ENCODE peak calls at places on chromosomes 12 and 14, in five cellular contexts. One of them, this sample, is unnamed.
A peak's percentile ranks its signal among the peaks of the same experiment; 100 is the strongest.

GRCh38 chr14:24317141-24317927 is 6.0 kb downstream of the LTB4R start:
- DNase-seq in MM.1S: no peak
- DNase-seq in neural progenitor cell: no peak
- DNase-seq in fibroblast of lung: peak; percentile 23
- DNase-seq in mammary epithelial cell: peak; percentile 68
- DNase-seq in this sample: no peak

GRCh38 chr12:20501958-20502357 is 133.6 kb downstream of the PDE3A start:
- DNase-seq in mammary epithelial cell: no peak
- DNase-seq in MM.1S: no peak
- DNase-seq in fibroblast of lung: no peak
- DNase-seq in neural progenitor cell: no peak
- DNase-seq in this sample: no peak

GRCh38 chr12:94405378-94406116 is 54.1 kb downstream of the CEP83 start:
- DNase-seq in neural progenitor cell: no peak
- DNase-seq in mammary epithelial cell: no peak
- DNase-seq in MM.1S: peak; percentile 51
- DNase-seq in fibroblast of lung: no peak
- DNase-seq in this sample: no peak

GRCh38 chr12:6178981-6179761 is 21.0 kb upstream of the CD9 start:
- DNase-seq in MM.1S: no peak
- DNase-seq in mammary epithelial cell: no peak
- DNase-seq in neural progenitor cell: peak; percentile 76
- DNase-seq in fibroblast of lung: peak; percentile 85
- DNase-seq in this sample: no peak

GRCh38 chr12:88391556-88391955 is 188.7 kb downstream of the KITLG start:
- DNase-seq in fibroblast of lung: peak; percentile 89
- DNase-seq in MM.1S: peak; percentile 59
- DNase-seq in neural progenitor cell: no peak
- DNase-seq in mammary epithelial cell: peak; percentile 87
- DNase-seq in this sample: no peak

GRCh38 chr12:71216725-71217579 is 59.2 kb upstream of the TSPAN8 start:
- DNase-seq in MM.1S: peak; percentile 54
- DNase-seq in mammary epithelial cell: peak; percentile 42
- DNase-seq in fibroblast of lung: peak; percentile 10
- DNase-seq in neural progenitor cell: peak; percentile 35
- DNase-seq in this sample: no peak

GRCh38 chr14:76987956-76988520 is 40.5 kb downstream of the IRF2BPL start:
- DNase-seq in fibroblast of lung: no peak
- DNase-seq in MM.1S: no peak
- DNase-seq in mammary epithelial cell: no peak
- DNase-seq in neural progenitor cell: no peak
- DNase-seq in this sample: no peak

GRCh38 chr12:94329366-94329765 is 130.3 kb downstream of the CEP83 start:
- DNase-seq in MM.1S: no peak
- DNase-seq in fibroblast of lung: no peak
- DNase-seq in neural progenitor cell: no peak
- DNase-seq in mammary epithelial cell: no peak
- DNase-seq in this sample: no peak

GRCh38 chr12:128365831-128366231 is 98.9 kb downstream of the TMEM132C start:
- DNase-seq in fibroblast of lung: no peak
- DNase-seq in mammary epithelial cell: no peak
- DNase-seq in MM.1S: no peak
- DNase-seq in neural progenitor cell: peak; percentile 60
- DNase-seq in this sample: no peak

GRCh38 chr12:24268663-24269186 is 319.3 kb upstream of the SOX5 start:
- DNase-seq in neural progenitor cell: no peak
- DNase-seq in MM.1S: no peak
- DNase-seq in mammary epithelial cell: no peak
- DNase-seq in fibroblast of lung: no peak
- DNase-seq in this sample: no peak
- H3K9ac ChIP-seq in neural progenitor cell: no peak overlapping the region
- H3K9ac ChIP-seq in MM.1S: no peak overlapping the region
- H3K9ac ChIP-seq in mammary epithelial cell: no peak overlapping the region
- H3K9ac ChIP-seq in fibroblast of lung: no peak overlapping the region
- H3K9ac ChIP-seq in this sample: no peak overlapping the region

GRCh38 chr12:108647936-108648287 is 14.2 kb upstream of the SELPLG start:
- DNase-seq in MM.1S: no peak
- DNase-seq in fibroblast of lung: no peak
- DNase-seq in neural progenitor cell: no peak
- DNase-seq in mammary epithelial cell: no peak
- DNase-seq in this sample: no peak
- H3K36me3 ChIP-seq in MM.1S: peaks cover 9% of the 10 kb centered on the region
- H3K36me3 ChIP-seq in fibroblast of lung: peaks cover 30% of the 10 kb centered on the region
- H3K36me3 ChIP-seq in neural progenitor cell: peaks cover 9% of the 10 kb centered on the region
- H3K36me3 ChIP-seq in mammary epithelial cell: peaks cover 49% of the 10 kb centered on the region
- H3K36me3 ChIP-seq in this sample: peaks cover 87% of the 10 kb centered on the region

GRCh38 chr12:121576851-121577391 is 3.9 kb downstream of the KDM2B start:
- DNase-seq in neural progenitor cell: peak; percentile 95
- DNase-seq in fibroblast of lung: peak; percentile 90
- DNase-seq in mammary epithelial cell: peak; percentile 11
- DNase-seq in MM.1S: no peak
- DNase-seq in this sample: no peak

GRCh38 chr12:121579190-121579791 is 1.5 kb downstream of the KDM2B start:
- DNase-seq in fibroblast of lung: no peak
- DNase-seq in mammary epithelial cell: no peak
- DNase-seq in neural progenitor cell: peak; percentile 65
- DNase-seq in MM.1S: no peak
- DNase-seq in this sample: peak; percentile 70

GRCh38 chr12:121579981-121580868 is 598 bp downstream of the KDM2B start:
- DNase-seq in fibroblast of lung: peak; percentile 57
- DNase-seq in neural progenitor cell: peak; percentile 92
- DNase-seq in mammary epithelial cell: peak; percentile 33
- DNase-seq in MM.1S: peak; percentile 45
- DNase-seq in this sample: peak; percentile 84

GRCh38 chr12:121577443-121578180 is 3.2 kb downstream of the KDM2B start:
- DNase-seq in fibroblast of lung: no peak
- DNase-seq in mammary epithelial cell: no peak
- DNase-seq in MM.1S: no peak
- DNase-seq in neural progenitor cell: peak; percentile 69
- DNase-seq in this sample: no peak

DNA sequence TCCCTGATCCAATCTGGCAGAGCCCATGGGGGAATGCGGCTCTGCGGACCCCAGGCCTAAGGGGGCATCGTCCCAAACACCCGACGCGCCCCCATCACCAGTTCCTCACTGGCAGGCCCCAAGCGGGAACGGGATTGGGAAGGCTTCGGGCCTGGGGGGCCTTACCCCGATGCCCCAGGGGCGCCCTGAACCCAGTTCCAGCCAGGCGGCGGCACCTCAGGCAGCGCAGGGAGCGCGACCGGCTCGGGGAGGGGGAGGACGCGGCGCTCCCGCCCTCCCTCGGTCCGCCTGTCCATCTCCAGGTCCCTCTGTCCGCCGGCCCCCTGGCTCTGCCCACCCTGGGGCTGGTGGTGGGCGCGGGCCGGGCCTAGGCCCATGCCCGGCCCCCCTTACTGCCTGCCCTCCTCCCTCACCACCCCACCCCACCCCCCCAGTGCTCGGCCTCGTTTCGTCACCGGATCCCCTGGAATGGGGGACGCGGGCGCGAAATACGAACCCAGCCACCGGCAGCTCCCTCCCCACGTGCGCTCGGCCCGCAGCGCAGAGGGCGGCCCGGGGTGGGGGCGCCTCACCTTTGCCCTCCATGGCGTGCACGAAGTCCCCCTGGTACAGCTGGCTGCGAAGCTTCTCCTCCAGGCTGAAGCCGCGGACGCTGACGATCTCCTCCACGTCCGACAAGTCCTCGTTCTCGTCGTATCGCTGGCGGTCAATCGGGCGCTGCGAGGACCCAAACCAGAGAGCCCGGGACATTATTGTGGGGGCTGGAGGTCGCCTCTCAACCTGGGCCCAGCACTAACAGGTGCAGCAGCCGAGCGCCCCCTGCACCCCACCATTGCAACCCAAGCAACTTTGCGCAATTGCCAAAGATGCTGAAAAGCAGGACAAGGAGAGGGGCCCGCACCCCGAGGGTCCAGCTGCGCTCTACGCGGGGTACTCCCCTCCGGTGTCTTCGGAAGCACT is 2.3 kb downstream of the KDM2B start:
- DNase-seq in fibroblast of lung: no peak
- DNase-seq in MM.1S: no peak
- DNase-seq in mammary epithelial cell: no peak
- DNase-seq in neural progenitor cell: peak; percentile 68
- DNase-seq in this sample: no peak
- TF ChIP-seq CTCF in fibroblast of lung: no peak
- TF ChIP-seq CTCF in MM.1S: no peak
- TF ChIP-seq CTCF in mammary epithelial cell: no peak
- TF ChIP-seq CTCF in neural progenitor cell: no peak
- TF ChIP-seq CTCF in this sample: no peak

DNA sequence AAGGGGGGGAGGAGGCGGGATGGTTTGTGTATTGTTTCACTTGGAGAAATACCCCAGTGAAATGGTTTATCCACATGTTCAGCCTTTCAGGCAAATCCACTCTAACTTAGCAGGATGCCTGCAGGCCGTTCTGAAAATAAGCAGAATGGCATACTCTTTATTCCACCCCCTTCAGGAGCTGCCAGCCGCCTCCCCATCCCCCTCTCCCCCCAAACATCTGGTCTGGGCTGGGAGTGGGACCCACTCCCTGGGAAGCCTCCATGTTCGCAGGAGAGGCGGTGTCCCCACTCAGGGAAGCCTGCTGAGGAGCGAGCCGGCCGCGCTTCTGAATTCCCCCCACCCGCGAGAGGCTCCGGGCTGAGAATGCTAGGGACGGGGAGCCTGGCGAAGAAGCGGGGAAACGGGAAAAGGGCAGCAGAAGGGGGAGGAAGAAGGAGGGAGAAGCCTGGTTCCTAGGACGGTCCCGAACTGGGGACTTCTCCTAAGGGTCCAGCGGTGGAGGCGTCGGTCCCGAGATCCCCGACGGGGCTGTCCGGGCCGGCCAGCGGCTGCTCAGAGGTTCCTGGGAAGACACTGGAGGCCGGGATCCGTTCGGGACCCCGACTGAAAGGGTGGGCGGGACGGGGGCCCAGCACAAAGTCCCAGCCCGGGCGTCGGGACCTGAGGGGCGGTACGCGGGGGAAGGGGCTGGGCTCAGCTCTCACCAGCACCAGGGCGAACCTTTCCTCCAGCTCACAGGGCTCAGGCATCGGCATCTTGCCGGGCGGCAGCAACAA is 666 bp downstream of the FMNL3 start:
- DNase-seq in neural progenitor cell: peak; percentile 74
- DNase-seq in MM.1S: no peak
- DNase-seq in fibroblast of lung: peak; percentile 48
- DNase-seq in mammary epithelial cell: peak; percentile 30
- DNase-seq in this sample: peak; percentile 65
- H3K9ac ChIP-seq in neural progenitor cell: peak overlapping the region; percentile 62
- H3K9ac ChIP-seq in MM.1S: peak overlapping the region; percentile 76
- H3K9ac ChIP-seq in fibroblast of lung: peak overlapping the region; percentile 80
- H3K9ac ChIP-seq in mammary epithelial cell: peak overlapping the region; percentile 54
- H3K9ac ChIP-seq in this sample: peak overlapping the region; percentile 88

DNA sequence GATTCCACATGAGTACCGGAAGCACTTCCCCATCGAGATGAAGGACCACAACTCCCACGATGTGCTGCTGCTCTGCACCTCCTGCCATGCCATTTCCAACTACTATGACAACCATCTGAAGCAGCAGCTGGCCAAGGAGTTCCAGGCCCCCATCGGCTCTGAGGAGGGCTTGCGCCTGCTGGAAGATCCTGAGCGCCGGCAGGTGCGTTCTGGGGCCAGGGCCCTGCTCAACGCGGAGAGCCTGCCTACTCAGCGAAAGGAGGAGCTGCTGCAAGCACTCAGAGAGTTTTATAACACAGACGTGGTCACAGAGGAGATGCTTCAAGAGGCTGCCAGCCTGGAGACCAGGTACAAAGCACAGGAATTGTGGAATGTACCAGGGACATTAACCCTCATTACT is 22.4 kb upstream of the GALNT16 start:
- DNase-seq in MM.1S: no peak
- DNase-seq in mammary epithelial cell: no peak
- DNase-seq in neural progenitor cell: no peak
- DNase-seq in fibroblast of lung: no peak
- DNase-seq in this sample: no peak
- H3K36me3 ChIP-seq in MM.1S: no peaks in the 10 kb centered on the region
- H3K36me3 ChIP-seq in mammary epithelial cell: peaks cover 4% of the 10 kb centered on the region
- H3K36me3 ChIP-seq in neural progenitor cell: no peaks in the 10 kb centered on the region
- H3K36me3 ChIP-seq in fibroblast of lung: peaks cover 12% of the 10 kb centered on the region
- H3K36me3 ChIP-seq in this sample: peaks cover 3% of the 10 kb centered on the region

GRCh38 chr12:117857632-117858274 is 111.0 kb downstream of the KSR2 start:
- DNase-seq in mammary epithelial cell: peak; percentile 41
- DNase-seq in neural progenitor cell: peak; percentile 67
- DNase-seq in fibroblast of lung: peak; percentile 28
- DNase-seq in MM.1S: peak; percentile 28
- DNase-seq in this sample: peak; percentile 64
- TF ChIP-seq CTCF in mammary epithelial cell: peak; percentile 42
- TF ChIP-seq CTCF in neural progenitor cell: peak; percentile 71
- TF ChIP-seq CTCF in fibroblast of lung: peak; percentile 58
- TF ChIP-seq CTCF in MM.1S: peak; percentile 52
- TF ChIP-seq CTCF in this sample: peak; percentile 80

DNA sequence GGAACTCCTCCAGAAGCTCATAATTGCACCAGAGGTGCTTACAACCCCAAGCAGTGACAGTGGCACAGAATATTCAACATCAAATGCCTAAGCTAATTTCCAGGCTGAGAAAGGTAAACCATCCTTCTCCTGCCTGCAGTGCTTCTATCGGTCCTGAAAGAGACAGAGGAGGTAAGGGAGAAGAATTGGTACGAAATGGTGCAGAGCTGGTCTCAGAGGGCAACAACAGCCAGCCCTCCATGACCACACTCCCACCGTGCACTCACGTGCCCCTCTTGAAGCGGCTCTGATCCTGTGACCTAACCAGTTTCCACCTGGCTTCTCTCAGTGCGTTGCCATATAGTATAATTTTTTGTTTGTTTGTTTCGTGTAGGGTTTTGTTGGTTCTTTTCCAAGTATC is 1.5 kb upstream of the ATP2A2 start:
- DNase-seq in fibroblast of lung: no peak
- DNase-seq in neural progenitor cell: peak; percentile 15
- DNase-seq in MM.1S: no peak
- DNase-seq in mammary epithelial cell: no peak
- DNase-seq in this sample: no peak
- H3K9ac ChIP-seq in fibroblast of lung: no peak overlapping the region
- H3K9ac ChIP-seq in neural progenitor cell: no peak overlapping the region
- H3K9ac ChIP-seq in MM.1S: no peak overlapping the region
- H3K9ac ChIP-seq in mammary epithelial cell: no peak overlapping the region
- H3K9ac ChIP-seq in this sample: peak overlapping the region; percentile 8

GRCh38 chr12:4287325-4288290 is 14.0 kb downstream of the CCND2 start:
- DNase-seq in mammary epithelial cell: peak; percentile 70
- DNase-seq in neural progenitor cell: no peak
- DNase-seq in MM.1S: no peak
- DNase-seq in fibroblast of lung: no peak
- DNase-seq in this sample: no peak
- H3K36me3 ChIP-seq in mammary epithelial cell: peaks cover 78% of the 10 kb centered on the region
- H3K36me3 ChIP-seq in neural progenitor cell: no peaks in the 10 kb centered on the region
- H3K36me3 ChIP-seq in MM.1S: peaks cover 32% of the 10 kb centered on the region
- H3K36me3 ChIP-seq in fibroblast of lung: no peaks in the 10 kb centered on the region
- H3K36me3 ChIP-seq in this sample: no peaks in the 10 kb centered on the region

This sample was measured in DND-41.